ENCODE peak calls at places on chromosomes 3 and 15, in nine cellular contexts. M, H, S, Y, F, B, X, W and G are unnamed samples.

GRCh38 chr15:61681038-61681418 is 379.2 kb downstream of the VPS13C start:
- DNase-seq in M (no peak), H (no peak), S (no peak), Y (no peak), F (peak; percentile 42), B (no peak), X (no peak), W (no peak), G (no peak)

GRCh38 chr3:10090181-10090580 is 17.9 kb downstream of the FANCD2OS start:
- DNase-seq in M (peak; percentile 38), H (peak; percentile 49), S (no peak), Y (no peak), F (no peak), B (no peak), X (no peak), W (no peak), G (no peak)

GRCh38 chr15:93327364-93327763 is 238.4 kb upstream of the RGMA start:
- DNase-seq in M (no peak), H (no peak), S (no peak), Y (no peak), F (no peak), B (no peak), X (no peak), W (no peak), G (no peak)

GRCh38 chr3:100665230-100665629 is 44.1 kb upstream of the TFG start:
- DNase-seq in M (no peak), H (no peak), S (no peak), Y (no peak), F (no peak), B (no peak), X (no peak), W (no peak), G (no peak)

GRCh38 chr15:63476229-63476632 is 28.2 kb upstream of the USP3 start:
- DNase-seq in M (no peak), H (no peak), S (no peak), Y (no peak), F (no peak), B (no peak), X (no peak), W (no peak), G (no peak)

GRCh38 chr15:75037685-75038084 is 14.3 kb downstream of the PPCDC start:
- DNase-seq in M (no peak), H (no peak), S (no peak), Y (no peak), F (no peak), B (no peak), X (no peak), W (no peak), G (no peak)

GRCh38 chr15:75732206-75732808 is 19.7 kb upstream of the CSPG4 start:
- DNase-seq in M (no peak), H (no peak), S (no peak), Y (no peak), F (no peak), B (no peak), X (peak; percentile 42), W (no peak), G (no peak)

GRCh38 chr3:193240850-193241706 is at the start of gene PLAAT1:
- DNase-seq in M (peak; percentile 61), H (peak; percentile 74), S (peak; percentile 80), Y (peak; percentile 93), F (peak; percentile 81), B (peak; percentile 65), X (peak; percentile 77), W (no peak), G (peak; percentile 88)

GRCh38 chr3:149736180-149737100 is 15.8 kb downstream of the COMMD2 start:
- DNase-seq in M (no peak), H (no peak), S (no peak), Y (no peak), F (no peak), B (no peak), X (no peak), W (no peak), G (no peak)

GRCh38 chr15:93428807-93429351 is 339.9 kb upstream of the RGMA start:
- DNase-seq in M (no peak), H (no peak), S (no peak), Y (no peak), F (no peak), B (no peak), X (no peak), W (no peak), G (no peak)

GRCh38 chr3:63791974-63792373 is 27.1 kb upstream of the C3orf49 start:
- DNase-seq in M (no peak), H (peak; percentile 20), S (no peak), Y (no peak), F (no peak), B (no peak), X (no peak), W (no peak), G (no peak)

GRCh38 chr3:163939926-163940325 is 1138.4 kb downstream of the SI start:
- DNase-seq in M (no peak), H (no peak), S (no peak), Y (no peak), F (peak; percentile 37), B (no peak), X (no peak), W (no peak), G (no peak)

GRCh38 chr15:69919816-69920215 is 177.9 kb downstream of the TLE3 start:
- DNase-seq in M (no peak), H (no peak), S (no peak), Y (no peak), F (peak; percentile 60), B (no peak), X (no peak), W (peak; percentile 82), G (no peak)

GRCh38 chr15:29008846-29009245 is 123.1 kb downstream of the APBA2 start:
- DNase-seq in M (no peak), H (no peak), S (no peak), Y (no peak), F (no peak), B (no peak), X (no peak), W (no peak), G (no peak)

GRCh38 chr3:141294848-141295247 is 63.2 kb downstream of the PXYLP1 start:
- DNase-seq in M (no peak), H (no peak), S (no peak), Y (no peak), F (no peak), B (no peak), X (no peak), W (no peak), G (no peak)

GRCh38 chr3:179503640-179504039 is 52.4 kb upstream of the GNB4 start:
- DNase-seq in M (no peak), H (no peak), S (no peak), Y (no peak), F (no peak), B (no peak), X (no peak), W (no peak), G (no peak)

GRCh38 chr3:108124337-108125150 is 33.7 kb upstream of the CD47 start:
- DNase-seq in M (peak; percentile 38), H (no peak), S (no peak), Y (no peak), F (peak; percentile 7), B (no peak), X (no peak), W (peak; percentile 94), G (no peak)
- H3K4me3 ChIP-seq in M (no peak overlapping the region), H (no peak overlapping the region), S (no peak overlapping the region), Y (no peak overlapping the region), F (no peak overlapping the region), B (no peak overlapping the region), X (no peak overlapping the region), W (peak overlapping the region; percentile 81), G (no peak overlapping the region)

GRCh38 chr3:15205934-15206661 is at the start of gene CAPN7:
- DNase-seq in M (peak; percentile 96), H (peak; percentile 97), S (peak; percentile 98), Y (peak; percentile 98), F (peak; percentile 88), B (peak; percentile 93), X (peak; percentile 98), W (peak; percentile 95), G (peak; percentile 97)
- TF ChIP-seq CTCF in M (peak; percentile 45), H (peak; percentile 69), S (peak; percentile 39), Y (peak; percentile 53), F (peak; percentile 44), B (peak; percentile 16), X (peak; percentile 53), W (no peak), G (no peak)

DNA sequence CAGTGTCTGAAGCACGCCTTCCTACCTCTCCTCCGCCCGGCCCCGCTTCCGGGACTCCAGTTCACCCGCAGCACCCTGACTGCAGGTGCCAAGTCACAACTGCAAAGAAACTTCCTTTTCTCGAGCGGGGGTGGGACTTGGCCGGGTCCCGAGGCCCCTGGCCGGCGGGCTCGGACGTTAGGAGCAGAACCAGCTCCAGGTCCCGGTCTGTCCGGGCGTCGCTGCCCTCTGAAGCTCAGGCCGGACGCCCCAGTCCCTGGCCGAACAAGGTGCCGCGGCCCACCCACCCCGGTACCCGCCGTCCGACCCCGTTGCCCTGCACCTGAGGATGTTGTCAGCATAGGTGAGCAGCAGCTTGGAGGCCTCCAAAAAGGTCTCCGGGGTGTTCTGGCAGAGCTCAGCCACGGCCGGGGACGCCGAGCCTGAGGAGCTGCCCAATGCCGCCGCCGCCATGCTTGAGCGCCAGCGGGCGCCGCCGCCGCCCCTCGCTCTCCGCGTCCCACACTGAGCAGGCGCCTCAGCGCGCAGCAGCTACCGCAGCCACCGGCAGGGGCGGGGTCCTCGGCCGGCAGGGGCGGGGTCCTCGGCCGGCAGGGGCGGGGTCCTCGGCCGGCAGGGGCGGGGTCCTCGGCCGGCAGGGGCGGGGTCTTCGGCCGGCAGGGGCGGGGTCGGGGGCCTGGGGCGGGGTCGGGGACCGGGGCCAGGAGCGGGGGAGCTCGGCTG is at the start of gene NGLY1:
- DNase-seq in M (peak; percentile 89), H (peak; percentile 88), S (peak; percentile 87), Y (peak; percentile 96), F (peak; percentile 83), B (peak; percentile 81), X (peak; percentile 92), W (peak; percentile 91), G (peak; percentile 88)
- H3K27ac ChIP-seq in M (peak within 1 kb of the TSS; percentile 96), H (peak within 1 kb of the TSS; percentile 85), S (peak within 1 kb of the TSS; percentile 96), Y (peak within 1 kb of the TSS; percentile 58), F (peak within 1 kb of the TSS; percentile 70), B (peak within 1 kb of the TSS; percentile 94), X (peak within 1 kb of the TSS; percentile 94), W (peak within 1 kb of the TSS; percentile 90), G (peak within 1 kb of the TSS; percentile 93)

GRCh38 chr15:78938608-78939488 is 6.0 kb downstream of the CTSH start:
- DNase-seq in M (no peak), H (peak; percentile 35), S (no peak), Y (no peak), F (no peak), B (no peak), X (no peak), W (peak; percentile 69), G (no peak)

GRCh38 chr15:78933187-78934062 is 11.4 kb downstream of the CTSH start:
- DNase-seq in M (no peak), H (no peak), S (no peak), Y (no peak), F (no peak), B (no peak), X (no peak), W (no peak), G (no peak)

GRCh38 chr15:78932216-78932808 is 12.5 kb downstream of the CTSH start:
- DNase-seq in M (no peak), H (no peak), S (no peak), Y (no peak), F (no peak), B (no peak), X (no peak), W (no peak), G (no peak)

GRCh38 chr15:78934063-78935023 is 10.5 kb downstream of the CTSH start:
- DNase-seq in M (no peak), H (no peak), S (no peak), Y (no peak), F (no peak), B (no peak), X (no peak), W (no peak), G (peak; percentile 49)

GRCh38 chr15:78937132-78937739 is 7.6 kb downstream of the CTSH start:
- DNase-seq in M (no peak), H (peak; percentile 34), S (no peak), Y (no peak), F (no peak), B (no peak), X (peak; percentile 64), W (no peak), G (no peak)
- H3K4me3 ChIP-seq in M (no peak overlapping the region), H (no peak overlapping the region), S (no peak overlapping the region), Y (no peak overlapping the region), F (no peak overlapping the region), B (no peak overlapping the region), X (peak overlapping the region; percentile 19), W (no peak overlapping the region), G (no peak overlapping the region)